ENCODE peak calls at places on chromosomes 16 and 17, in four cellular contexts. M is IMR-90, I is K562, T is GM12878. J is an unnamed sample.

GRCh38 chr16:77938913-77939312 is 83.4 kb upstream of the CLEC3A start:
- DNase-seq in T (no peak), M (no peak), I (no peak), J (no peak)

GRCh38 chr17:14198013-14198412 is 38.6 kb downstream of the CDRT15 start:
- DNase-seq in T (no peak), I (no peak), M (no peak), J (no peak)

GRCh38 chr16:8878523-8878911 is 3.6 kb upstream of the LITAFD start:
- DNase-seq in I (no peak), M (peak), T (no peak), J (no peak)

GRCh38 chr17:48835971-48836370 is 5.1 kb downstream of the CALCOCO2 start:
- DNase-seq in T (no peak), I (no peak), M (no peak), J (no peak)

GRCh38 chr17:76725580-76726230 is 701 bp downstream of the JMJD6 start:
- DNase-seq in I (peak), T (no peak), M (peak), J (peak)

GRCh38 chr16:18832613-18833012 is 31.3 kb upstream of the ARL6IP1 start:
- DNase-seq in T (no peak), M (no peak), I (no peak), J (no peak)

GRCh38 chr17:55588858-55589257 is 77.6 kb upstream of the SMIM36 start:
- DNase-seq in I (no peak), M (peak), T (no peak), J (peak)

GRCh38 chr17:58335061-58335731 is 6.6 kb upstream of the TSPOAP1 start:
- DNase-seq in I (no peak), M (no peak), T (no peak), J (no peak)

GRCh38 chr16:82700541-82701240 is 73.9 kb downstream of the CDH13 start:
- DNase-seq in I (no peak), T (peak), M (peak), J (peak)

GRCh38 chr16:3587547-3588110 is 10.4 kb upstream of the NLRC3 start:
- DNase-seq in T (no peak), I (no peak), M (no peak), J (no peak)

GRCh38 chr16:85553436-85554113 is 59.5 kb upstream of the GSE1 start:
- DNase-seq in M (peak), I (no peak), T (no peak), J (peak)

GRCh38 chr16:66936889-66937554 is 1.7 kb downstream of the CES2 start:
- DNase-seq in M (no peak), T (no peak), I (no peak), J (no peak)

GRCh38 chr17:57902800-57903759 is 52.1 kb downstream of the CUEDC1 start:
- DNase-seq in I (no peak), T (peak), M (peak), J (peak)

GRCh38 chr16:20318437-20318836 is 8.9 kb downstream of the GP2 start:
- DNase-seq in M (no peak), I (no peak), T (no peak), J (no peak)

GRCh38 chr17:29931253-29931932 is 1.4 kb upstream of the SSH2 start:
- DNase-seq in M (peak), T (peak), I (peak), J (peak)

GRCh38 chr17:5837055-5837491 is 233.1 kb upstream of the WSCD1 start:
- DNase-seq in I (no peak), T (no peak), M (peak), J (peak)

GRCh38 chr17:51660266-51660665 is 399.9 kb downstream of the UTP18 start:
- DNase-seq in M (no peak), T (no peak), I (no peak), J (no peak)

GRCh38 chr17:46125831-46126230 is 67.4 kb downstream of the KANSL1 start:
- DNase-seq in I (no peak), M (peak), T (no peak), J (no peak)

GRCh38 chr16:2691491-2692248 is 9.3 kb downstream of the KCTD5 start:
- DNase-seq in T (no peak), M (no peak), I (no peak), J (no peak)

GRCh38 chr17:68319420-68320162 is 28.3 kb downstream of the ARSG start:
- DNase-seq in I (no peak), T (peak), M (no peak), J (no peak)

GRCh38 chr17:46727572-46728348 is 90.7 kb downstream of the WNT3 start:
- DNase-seq in I (no peak), T (no peak), M (peak), J (no peak)

GRCh38 chr16:51825740-51826139 is 674.7 kb upstream of the SALL1 start:
- DNase-seq in T (no peak), I (no peak), M (peak), J (no peak)

GRCh38 chr17:16953347-16953746 is 18.6 kb downstream of the TNFRSF13B start:
- DNase-seq in M (no peak), T (no peak), I (no peak), J (no peak)

GRCh38 chr16:75251280-75252048 is at the start of gene BCAR1:
- DNase-seq in I (peak), M (peak), T (no peak), J (peak)

GRCh38 chr16:89142474-89143197 is 28.9 kb upstream of the CDH15 start:
- DNase-seq in M (no peak), I (no peak), T (no peak), J (no peak)
- TF ChIP-seq FOS in M (no peak), I (no peak), T (no peak), J (no peak)

GRCh38 chr17:40019140-40019991 is 4.1 kb downstream of the CSF3 start:
- DNase-seq in I (no peak), M (peak), T (no peak), J (peak)

GRCh38 chr17:40022497-40022896 is 7.3 kb downstream of the CSF3 start:
- DNase-seq in T (no peak), I (no peak), M (no peak), J (no peak)

GRCh38 chr17:40021471-40021961 is 6.3 kb downstream of the CSF3 start:
- DNase-seq in M (peak), I (peak), T (no peak), J (peak)

GRCh38 chr17:40018211-40019121 is 3.2 kb downstream of the CSF3 start:
- DNase-seq in M (no peak), T (no peak), I (no peak), J (no peak)

GRCh38 chr17:40020146-40020545 is 4.9 kb downstream of the CSF3 start:
- DNase-seq in I (no peak), T (no peak), M (no peak), J (no peak)
- H3K9ac ChIP-seq in I (no peak), T (no peak), M (no peak), J (peak)

DNA sequence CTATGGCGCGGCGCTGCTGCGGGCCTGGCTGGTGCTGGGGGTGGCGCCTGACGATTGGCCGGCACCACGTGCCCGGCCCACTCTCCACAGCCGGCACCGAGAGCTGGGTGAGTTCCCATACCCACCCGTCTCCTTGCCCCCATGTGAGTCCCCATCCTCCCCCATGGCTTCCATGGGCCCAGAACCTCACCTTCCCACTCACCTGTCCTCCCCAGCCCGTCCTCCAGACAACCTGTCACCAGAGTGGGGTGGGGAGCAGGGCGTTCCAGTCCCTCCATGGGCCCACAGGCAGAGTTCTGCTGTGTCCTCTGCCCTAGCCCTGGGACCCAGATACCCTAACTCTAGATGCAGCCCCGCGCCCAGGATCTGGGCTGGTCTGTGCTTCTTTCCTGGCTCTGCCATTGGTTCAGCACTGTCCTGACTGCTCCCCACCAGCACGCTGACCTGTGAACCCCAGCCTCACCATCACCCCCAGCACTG is 5.5 kb downstream of the ARMC5 start:
- DNase-seq in M (no peak), T (no peak), I (no peak), J (no peak)
- TF ChIP-seq FOS in M (no peak), T (no peak), I (no peak), J (no peak)

GRCh38 chr16:27235055-27235937 is 32.0 kb downstream of the KDM8 start:
- DNase-seq in I (peak), T (peak), M (peak), J (peak)

GRCh38 chr16:27233731-27234130 is 30.4 kb downstream of the KDM8 start:
- DNase-seq in M (no peak), I (no peak), T (no peak), J (no peak)

GRCh38 chr16:27234171-27234570 is 30.8 kb downstream of the KDM8 start:
- DNase-seq in T (no peak), I (no peak), M (no peak), J (no peak)

GRCh38 chr16:27235938-27236245 is 32.6 kb downstream of the KDM8 start:
- DNase-seq in M (no peak), I (no peak), T (no peak), J (no peak)

DNA sequence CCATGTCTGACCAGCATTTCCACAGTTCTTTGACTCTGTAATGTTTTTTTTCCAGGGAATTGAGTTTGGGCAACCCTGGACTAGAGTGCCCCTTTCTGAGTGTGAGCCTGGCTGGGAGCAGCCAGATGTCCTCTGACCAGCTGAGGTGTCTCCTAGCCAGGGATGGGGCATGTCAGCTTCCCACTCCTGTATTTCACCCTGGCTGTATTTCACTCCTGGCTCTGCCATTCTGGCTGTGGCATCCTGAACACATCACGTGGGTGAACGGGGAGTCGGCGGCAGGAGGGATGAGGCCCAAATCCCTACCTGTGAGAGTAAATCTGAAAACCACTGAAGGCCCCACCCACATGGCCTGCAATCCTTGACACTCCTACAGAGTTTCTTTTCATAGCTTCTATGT is 31.3 kb downstream of the KDM8 start:
- DNase-seq in M (no peak), I (no peak), T (no peak), J (no peak)
- H3K9ac ChIP-seq in M (peak), I (no peak), T (no peak), J (peak)

GRCh38 chr17:1625507-1626080 is 3.0 kb downstream of the SLC43A2 start:
- DNase-seq in M (no peak), I (no peak), T (no peak), J (peak)

GRCh38 chr17:1625053-1625452 is 3.6 kb downstream of the SLC43A2 start:
- DNase-seq in T (no peak), I (no peak), M (no peak), J (peak)

GRCh38 chr17:1627219-1627986 is 1.2 kb downstream of the SLC43A2 start:
- DNase-seq in T (no peak), M (no peak), I (peak), J (no peak)

GRCh38 chr17:1624650-1625049 is 4.0 kb downstream of the SLC43A2 start:
- DNase-seq in I (no peak), T (no peak), M (no peak), J (no peak)

DNA sequence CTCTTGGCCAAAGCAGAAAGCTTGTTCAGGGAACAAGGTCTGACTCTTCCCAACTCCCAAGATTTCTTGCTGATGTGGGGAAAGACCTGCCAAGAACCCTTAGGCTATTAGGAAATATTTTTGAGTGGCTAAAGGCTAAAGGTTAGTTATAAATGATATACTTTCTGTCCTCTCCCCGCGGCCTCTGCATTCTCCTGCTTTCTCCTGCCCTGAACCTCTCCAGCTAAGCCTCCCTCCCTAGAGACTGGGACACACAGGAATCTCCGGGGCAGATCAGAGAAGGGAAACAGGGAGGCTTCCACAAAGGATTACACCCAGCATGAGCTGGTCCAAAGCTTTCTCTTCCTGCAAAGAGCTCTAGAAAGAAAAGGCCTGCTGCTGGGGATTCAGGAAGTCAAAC is 2.3 kb downstream of the SLC43A2 start:
- DNase-seq in M (no peak), T (no peak), I (no peak), J (no peak)
- TF ChIP-seq FOS in M (no peak), T (no peak), I (no peak), J (no peak)

GRCh38 chr16:69187387-69187890 is 475 bp downstream of the SNTB2 start:
- DNase-seq in T (no peak), I (peak), M (no peak), J (peak)
- H3K9ac ChIP-seq in T (peak), I (peak), M (peak), J (peak)

GRCh38 chr17:3864534-3864933 is 18.5 kb upstream of the NCBP3 start:
- DNase-seq in I (no peak), T (no peak), M (no peak), J (no peak)

GRCh38 chr17:3866269-3866668 is 20.2 kb upstream of the NCBP3 start:
- DNase-seq in T (no peak), M (no peak), I (no peak), J (no peak)

GRCh38 chr17:3865166-3865565 is 19.1 kb upstream of the NCBP3 start:
- DNase-seq in T (no peak), I (no peak), M (no peak), J (no peak)

GRCh38 chr17:3867606-3868005 is 21.6 kb upstream of the NCBP3 start:
- DNase-seq in M (no peak), I (no peak), T (no peak), J (no peak)

DNA sequence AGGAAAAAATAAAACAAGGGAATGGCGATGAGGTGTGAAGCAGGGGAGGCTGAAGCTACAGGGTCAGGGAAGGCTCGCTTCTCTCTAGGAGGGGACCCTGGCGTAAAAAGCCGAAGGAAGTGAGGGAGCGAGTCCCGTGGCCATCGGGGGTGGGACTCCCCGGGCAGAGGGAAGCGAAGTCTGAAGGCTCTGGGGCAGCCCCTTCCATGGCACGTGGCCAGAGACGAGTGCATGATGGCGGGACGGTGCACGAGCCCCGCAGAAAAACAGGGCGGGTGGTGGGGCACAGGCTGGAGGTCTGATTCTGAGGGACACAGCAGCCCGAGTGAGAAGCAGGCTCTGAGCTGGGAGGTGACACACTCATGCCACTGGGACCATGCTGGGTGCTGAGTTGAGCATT is 21.1 kb upstream of the NCBP3 start:
- DNase-seq in M (no peak), I (no peak), T (no peak), J (no peak)
- TF ChIP-seq FOS in M (no peak), I (no peak), T (no peak), J (no peak)

J was measured in endothelial cell of umbilical vein.